ENCODE peak calls at places on chromosomes 6 and 20, in four cellular contexts. M, X, Q and H are unnamed samples.

GRCh38 chr6:30889921-30890645 is 5.8 kb downstream of the DDR1 start:
- DNase-seq in M (no peak), X (no peak), Q (no peak), H (no peak)

GRCh38 chr6:158703840-158704822 is 54.3 kb downstream of the SYTL3 start:
- DNase-seq in M (peak; percentile 91), X (peak; percentile 89), Q (peak; percentile 83), H (peak; percentile 94)

GRCh38 chr20:34954905-34955231 is 738 bp downstream of the GSS start:
- DNase-seq in M (peak; percentile 56), X (no peak), Q (peak; percentile 28), H (no peak)

GRCh38 chr6:134397674-134398073 is 79.8 kb upstream of the SGK1 start:
- DNase-seq in M (no peak), X (no peak), Q (no peak), H (no peak)

GRCh38 chr6:113489946-113490345 is 367.2 kb upstream of the MARCKS start:
- DNase-seq in M (no peak), X (no peak), Q (no peak), H (no peak)

GRCh38 chr6:154615483-154616025 is 105.1 kb upstream of the CNKSR3 start:
- DNase-seq in M (peak; percentile 94), X (peak; percentile 72), Q (peak; percentile 95), H (no peak)

GRCh38 chr20:59820204-59821041 is 113.0 kb downstream of the SYCP2 start:
- DNase-seq in M (peak; percentile 19), X (no peak), Q (no peak), H (peak; percentile 80)

GRCh38 chr6:82704048-82704447 is 340.4 kb downstream of the TPBG start:
- DNase-seq in M (no peak), X (no peak), Q (no peak), H (no peak)

GRCh38 chr6:105363100-105363754 is 39.7 kb downstream of the PREP start:
- DNase-seq in M (no peak), X (no peak), Q (no peak), H (no peak)

GRCh38 chr20:11766961-11767360 is 150.7 kb upstream of the BTBD3 start:
- DNase-seq in M (no peak), X (no peak), Q (no peak), H (no peak)

GRCh38 chr6:11618533-11618932 is 81.0 kb downstream of the TMEM170B start:
- DNase-seq in M (no peak), X (no peak), Q (no peak), H (no peak)

GRCh38 chr6:1572892-1573291 is 36.8 kb upstream of the FOXC1 start:
- DNase-seq in M (no peak), X (no peak), Q (no peak), H (peak; percentile 60)

GRCh38 chr6:80003841-80004198 is 629 bp upstream of the TTK start:
- DNase-seq in M (peak; percentile 29), X (peak; percentile 48), Q (no peak), H (no peak)

GRCh38 chr20:45545754-45546453 is 1.3 kb downstream of the EPPIN start:
- DNase-seq in M (no peak), X (no peak), Q (no peak), H (peak; percentile 55)

GRCh38 chr6:37201726-37202125 is 31.8 kb downstream of the PIM1 start:
- DNase-seq in M (no peak), X (no peak), Q (no peak), H (no peak)

GRCh38 chr20:30484009-30484748 is 773.3 kb upstream of the DEFB115 start:
- DNase-seq in M (no peak), X (no peak), Q (no peak), H (no peak)

GRCh38 chr6:31479933-31480535 is 17.9 kb upstream of the MICB start:
- DNase-seq in M (no peak), X (no peak), Q (no peak), H (peak; percentile 45)

GRCh38 chr6:140744648-140745320 is 1370.3 kb upstream of the CITED2 start:
- DNase-seq in M (no peak), X (no peak), Q (peak; percentile 29), H (no peak)

GRCh38 chr6:87139236-87139635 is 16.1 kb upstream of the ZNF292 start:
- DNase-seq in M (peak; percentile 40), X (no peak), Q (no peak), H (no peak)

GRCh38 chr6:14874975-14875677 is 370.7 kb upstream of the JARID2 start:
- DNase-seq in M (no peak), X (no peak), Q (no peak), H (no peak)

GRCh38 chr6:79694623-79695311 is 63.6 kb downstream of the SH3BGRL2 start:
- DNase-seq in M (no peak), X (no peak), Q (no peak), H (no peak)

GRCh38 chr6:2714359-2714895 is 36.3 kb downstream of the MYLK4 start:
- DNase-seq in M (no peak), X (no peak), Q (no peak), H (no peak)

GRCh38 chr20:58150772-58151171 is 77.7 kb downstream of the ANKRD60 start:
- DNase-seq in M (peak; percentile 74), X (peak; percentile 63), Q (no peak), H (no peak)

GRCh38 chr6:35048031-35048613 is 93.0 kb downstream of the TCP11 start:
- DNase-seq in M (no peak), X (no peak), Q (no peak), H (no peak)
- H3K4me3 ChIP-seq in M (no peak overlapping the region), X (peak overlapping the region; percentile 25), Q (no peak overlapping the region), H (peak overlapping the region; percentile 16)

GRCh38 chr6:68637782-68638181 is 2.7 kb downstream of the ADGRB3 start:
- DNase-seq in M (no peak), X (no peak), Q (no peak), H (no peak)

GRCh38 chr6:68636710-68637470 is 1.8 kb downstream of the ADGRB3 start:
- DNase-seq in M (no peak), X (no peak), Q (no peak), H (no peak)

GRCh38 chr6:68639826-68640505 is 4.9 kb downstream of the ADGRB3 start:
- DNase-seq in M (no peak), X (no peak), Q (no peak), H (no peak)

GRCh38 chr6:68639211-68639610 is 4.1 kb downstream of the ADGRB3 start:
- DNase-seq in M (no peak), X (no peak), Q (no peak), H (no peak)

DNA sequence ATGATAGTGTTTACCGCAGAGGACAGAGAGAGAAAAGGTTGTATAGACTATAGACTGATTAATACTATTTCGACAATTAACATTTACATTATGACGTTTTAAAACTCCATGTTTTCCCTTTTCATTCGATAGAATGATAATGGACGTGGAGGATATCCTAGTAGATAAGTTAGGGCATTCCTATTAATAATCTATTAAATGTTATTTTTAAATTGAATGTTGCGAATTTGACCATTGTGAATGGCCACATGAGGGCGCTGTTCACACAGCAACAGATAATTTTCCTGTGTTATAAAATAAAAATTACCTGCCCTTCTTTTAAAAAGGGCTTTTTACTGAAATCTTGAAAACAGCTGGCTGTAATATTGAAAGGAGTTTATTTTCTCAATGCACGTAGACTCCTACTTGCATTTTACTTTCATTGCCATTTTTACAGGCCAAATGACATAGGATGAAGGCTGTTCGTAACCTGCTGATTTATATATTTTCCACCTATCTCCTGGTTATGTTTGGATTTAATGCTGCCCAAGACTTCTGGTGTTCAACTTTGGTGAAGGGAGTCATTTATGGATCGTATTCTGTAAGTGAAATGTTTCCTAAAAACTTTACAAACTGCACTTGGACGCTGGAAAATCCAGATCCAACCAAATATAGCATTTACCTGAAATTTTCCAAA is 3.3 kb downstream of the ADGRB3 start:
- DNase-seq in M (no peak), X (no peak), Q (peak; percentile 36), H (no peak)
- H3K27me3 ChIP-seq in M (peaks cover 7% of the 10 kb centered on the region), X (peaks cover 14% of the 10 kb centered on the region), Q (peaks cover 28% of the 10 kb centered on the region), H (peaks cover 11% of the 10 kb centered on the region)

GRCh38 chr6:142702501-142703460 is 242.2 kb downstream of the HIVEP2 start:
- DNase-seq in M (peak; percentile 27), X (peak; percentile 60), Q (no peak), H (peak; percentile 70)
- H3K4me1 ChIP-seq in M (no peaks in the 10 kb centered on the region), X (peaks cover 45% of the 10 kb centered on the region), Q (peaks cover 5% of the 10 kb centered on the region), H (no peaks in the 10 kb centered on the region)

DNA sequence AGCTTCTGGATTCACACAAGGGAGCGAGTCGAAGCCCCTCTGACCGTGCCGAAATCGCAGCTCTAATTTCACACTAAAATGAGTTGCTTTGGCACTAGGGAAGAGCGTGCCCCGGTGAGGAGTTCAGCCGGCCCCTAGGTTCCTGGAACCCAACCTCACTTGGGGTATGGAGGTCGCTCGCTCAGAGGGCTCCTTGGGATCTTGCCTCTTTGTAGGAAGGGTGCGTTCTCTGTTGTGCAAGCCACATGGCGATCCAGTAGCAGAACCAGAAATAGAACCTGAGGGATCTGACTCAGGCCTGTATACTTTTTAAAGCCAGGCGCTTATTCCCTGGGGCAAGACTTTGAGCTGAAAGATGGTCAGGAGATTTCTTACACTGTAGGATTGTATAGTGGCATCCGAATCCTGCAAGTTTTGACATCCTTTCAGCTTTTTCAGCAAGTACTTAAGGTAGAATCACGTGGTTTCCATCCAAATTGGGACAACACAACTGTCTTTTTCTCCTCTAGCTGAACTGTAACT is 861 bp upstream of the RALGAPA2 start:
- DNase-seq in M (no peak), X (peak; percentile 49), Q (no peak), H (peak; percentile 89)
- H3K4me3 ChIP-seq in M (peak overlapping the region; percentile 88), X (peak overlapping the region; percentile 89), Q (peak overlapping the region; percentile 99), H (peak overlapping the region; percentile 97)

DNA sequence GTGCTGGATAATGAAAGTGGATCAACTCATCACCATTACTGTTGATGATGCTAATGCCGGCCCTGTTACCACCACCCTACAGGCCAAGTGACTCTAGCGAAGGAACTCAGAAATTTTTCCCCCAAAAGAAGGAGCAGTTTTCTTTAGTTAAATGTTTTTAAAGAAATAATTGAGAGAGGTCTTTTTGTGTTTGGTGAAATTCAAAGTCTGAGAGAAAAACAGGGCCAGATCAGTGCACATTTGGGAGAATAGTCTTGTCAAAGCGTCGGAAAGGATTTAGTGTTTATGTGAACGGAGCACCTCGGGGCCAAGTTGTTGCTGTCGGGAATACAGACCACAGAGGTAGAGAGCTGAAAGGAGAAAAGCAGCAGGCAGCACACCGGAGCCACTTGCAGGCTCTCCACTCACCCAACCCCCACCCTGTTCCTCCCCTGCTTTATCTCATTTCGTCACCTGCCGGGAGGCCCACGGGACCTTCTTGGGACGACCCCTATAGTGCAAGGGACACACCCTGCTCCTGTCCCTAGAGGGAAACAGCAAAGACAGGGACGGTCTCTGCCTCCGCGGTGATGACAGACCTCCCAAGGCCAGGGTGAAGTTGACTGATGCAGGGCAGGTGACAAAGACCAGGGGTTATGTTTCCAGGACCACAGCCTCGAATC is 6.8 kb downstream of the TFAP2B start:
- DNase-seq in M (no peak), X (no peak), Q (no peak), H (no peak)
- H3K27me3 ChIP-seq in M (peaks cover 54% of the 10 kb centered on the region), X (peaks cover 88% of the 10 kb centered on the region), Q (peaks cover 85% of the 10 kb centered on the region), H (peaks cover 97% of the 10 kb centered on the region)

DNA sequence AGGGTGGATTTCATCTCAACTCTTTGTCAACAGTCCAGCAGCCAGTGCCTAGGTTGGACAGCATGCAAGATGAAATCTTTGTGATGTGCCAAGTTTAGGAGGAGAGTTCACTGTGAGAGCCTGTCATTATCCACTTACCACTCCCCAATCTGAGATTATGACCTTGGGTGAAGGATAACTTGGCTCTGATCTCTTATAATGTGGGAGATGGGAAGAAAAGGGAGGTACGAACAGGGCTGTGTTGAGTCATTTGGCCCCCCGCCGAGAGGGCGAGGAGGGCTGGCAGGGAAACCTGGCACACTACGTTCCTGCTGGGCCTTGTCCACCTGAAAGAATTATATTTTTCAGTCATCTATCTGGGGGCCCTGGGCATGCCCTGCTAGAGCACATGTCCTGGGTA is 35.8 kb downstream of the LAMA4 start:
- DNase-seq in M (no peak), X (no peak), Q (no peak), H (no peak)
- H3K4me1 ChIP-seq in M (no peaks in the 10 kb centered on the region), X (peaks cover 59% of the 10 kb centered on the region), Q (peaks cover 54% of the 10 kb centered on the region), H (peaks cover 99% of the 10 kb centered on the region)